ENCODE peak calls at places on chromosomes 3 and 15, in five cellular contexts. One of them, this sample, is unnamed.

GRCh38 chr3:131216801-131217200 is 164.8 kb upstream of the NUDT16 start:
- DNase-seq in fibroblast of the aortic adventitia: peak; percentile 65
- DNase-seq in putamen: no peak
- DNase-seq in psoas muscle: peak; percentile 21
- DNase-seq in AG09309: no peak
- DNase-seq in this sample: no peak

GRCh38 chr3:11546657-11547302 is 96.9 kb downstream of the VGLL4 start:
- DNase-seq in fibroblast of the aortic adventitia: no peak
- DNase-seq in putamen: no peak
- DNase-seq in psoas muscle: no peak
- DNase-seq in AG09309: no peak
- DNase-seq in this sample: no peak

GRCh38 chr3:186869253-186870235 is 27.0 kb downstream of the ADIPOQ start:
- DNase-seq in fibroblast of the aortic adventitia: peak; percentile 58
- DNase-seq in putamen: no peak
- DNase-seq in psoas muscle: no peak
- DNase-seq in AG09309: no peak
- DNase-seq in this sample: no peak

GRCh38 chr3:126956866-126957650 is 25.9 kb upstream of the PLXNA1 start:
- DNase-seq in fibroblast of the aortic adventitia: no peak
- DNase-seq in putamen: no peak
- DNase-seq in psoas muscle: no peak
- DNase-seq in AG09309: no peak
- DNase-seq in this sample: no peak

GRCh38 chr3:138296639-138297038 is 33.0 kb downstream of the NME9 start:
- DNase-seq in fibroblast of the aortic adventitia: no peak
- DNase-seq in putamen: no peak
- DNase-seq in psoas muscle: no peak
- DNase-seq in AG09309: no peak
- DNase-seq in this sample: no peak

GRCh38 chr3:182412066-182412465 is 381.2 kb upstream of the ATP11B start:
- DNase-seq in fibroblast of the aortic adventitia: no peak
- DNase-seq in putamen: no peak
- DNase-seq in psoas muscle: no peak
- DNase-seq in AG09309: no peak
- DNase-seq in this sample: no peak

GRCh38 chr3:175591375-175591774 is 732.2 kb downstream of the NAALADL2 start:
- DNase-seq in fibroblast of the aortic adventitia: no peak
- DNase-seq in putamen: no peak
- DNase-seq in psoas muscle: no peak
- DNase-seq in AG09309: no peak
- DNase-seq in this sample: no peak

GRCh38 chr3:170753421-170754344 is 116.3 kb downstream of the RPL22L1 start:
- DNase-seq in fibroblast of the aortic adventitia: peak; percentile 68
- DNase-seq in putamen: no peak
- DNase-seq in psoas muscle: no peak
- DNase-seq in AG09309: no peak
- DNase-seq in this sample: no peak

GRCh38 chr3:69547457-69548014 is 161.6 kb upstream of the FRMD4B start:
- DNase-seq in fibroblast of the aortic adventitia: no peak
- DNase-seq in putamen: no peak
- DNase-seq in psoas muscle: no peak
- DNase-seq in AG09309: no peak
- DNase-seq in this sample: no peak

GRCh38 chr3:46998121-46998851 is 18.8 kb downstream of the NBEAL2 start:
- DNase-seq in fibroblast of the aortic adventitia: peak; percentile 21
- DNase-seq in putamen: no peak
- DNase-seq in psoas muscle: peak; percentile 77
- DNase-seq in AG09309: no peak
- DNase-seq in this sample: peak; percentile 65

GRCh38 chr15:36430721-36431265 is 148.6 kb upstream of the CDIN1 start:
- DNase-seq in fibroblast of the aortic adventitia: no peak
- DNase-seq in putamen: no peak
- DNase-seq in psoas muscle: no peak
- DNase-seq in AG09309: no peak
- DNase-seq in this sample: no peak

GRCh38 chr15:29942144-29942543 is 119.9 kb upstream of the TJP1 start:
- DNase-seq in fibroblast of the aortic adventitia: peak; percentile 29
- DNase-seq in putamen: no peak
- DNase-seq in psoas muscle: no peak
- DNase-seq in AG09309: no peak
- DNase-seq in this sample: no peak

GRCh38 chr15:77024273-77025065 is 29.5 kb downstream of the PSTPIP1 start:
- DNase-seq in fibroblast of the aortic adventitia: peak; percentile 53
- DNase-seq in putamen: peak; percentile 32
- DNase-seq in psoas muscle: peak; percentile 69
- DNase-seq in AG09309: no peak
- DNase-seq in this sample: peak; percentile 79

GRCh38 chr15:101672298-101672697 is 20.1 kb upstream of the TM2D3 start:
- DNase-seq in fibroblast of the aortic adventitia: no peak
- DNase-seq in putamen: no peak
- DNase-seq in psoas muscle: no peak
- DNase-seq in AG09309: no peak
- DNase-seq in this sample: no peak

GRCh38 chr3:106115557-106115956 is 246.7 kb upstream of the CBLB start:
- DNase-seq in fibroblast of the aortic adventitia: no peak
- DNase-seq in putamen: no peak
- DNase-seq in psoas muscle: no peak
- DNase-seq in AG09309: no peak
- DNase-seq in this sample: no peak

This sample was measured in heart right ventricle.